ENCODE peak calls at places on chromosomes 6 and 20, in five cellular contexts. O, R, S, H and Q are unnamed samples.
A peak's percentile ranks its signal among the peaks of the same experiment; 100 is the strongest.

GRCh38 chr6:114194362-114195343 is 148.2 kb downstream of the HS3ST5 start:
- DNase-seq in H (no peak), R (no peak), O (no peak), S (no peak), Q (no peak)

GRCh38 chr20:51267679-51268078 is 244.8 kb upstream of the KCNG1 start:
- DNase-seq in R (no peak), S (no peak), O (no peak), H (no peak), Q (no peak)

GRCh38 chr20:35771367-35771688 is 487 bp upstream of the PHF20 start:
- DNase-seq in O (no peak), H (no peak), S (no peak), R (no peak), Q (no peak)

GRCh38 chr6:125749864-125750691 is 646 bp downstream of the HEY2 start:
- DNase-seq in R (no peak), S (peak; percentile 71), H (no peak), O (no peak), Q (peak; percentile 31)

GRCh38 chr6:47097092-47097945 is 55.2 kb upstream of the ADGRF1 start:
- DNase-seq in S (peak; percentile 91), R (no peak), H (peak; percentile 61), O (no peak), Q (peak; percentile 49)

GRCh38 chr20:37220255-37220654 is 40.9 kb upstream of the MROH8 start:
- DNase-seq in O (no peak), S (no peak), H (no peak), R (no peak), Q (no peak)

GRCh38 chr20:14344746-14345145 is 7.3 kb upstream of the FLRT3 start:
- DNase-seq in H (no peak), R (no peak), S (peak; percentile 90), O (no peak), Q (no peak)

GRCh38 chr6:142764306-142764705 is 180.7 kb downstream of the HIVEP2 start:
- DNase-seq in H (no peak), R (no peak), O (no peak), S (no peak), Q (no peak)

GRCh38 chr6:85419046-85419759 is 30.7 kb upstream of the NT5E start:
- DNase-seq in H (no peak), R (no peak), O (no peak), S (no peak), Q (no peak)

GRCh38 chr6:35280903-35281302 is 16.7 kb upstream of the DEF6 start:
- DNase-seq in S (no peak), O (no peak), H (no peak), R (no peak), Q (no peak)

DNA sequence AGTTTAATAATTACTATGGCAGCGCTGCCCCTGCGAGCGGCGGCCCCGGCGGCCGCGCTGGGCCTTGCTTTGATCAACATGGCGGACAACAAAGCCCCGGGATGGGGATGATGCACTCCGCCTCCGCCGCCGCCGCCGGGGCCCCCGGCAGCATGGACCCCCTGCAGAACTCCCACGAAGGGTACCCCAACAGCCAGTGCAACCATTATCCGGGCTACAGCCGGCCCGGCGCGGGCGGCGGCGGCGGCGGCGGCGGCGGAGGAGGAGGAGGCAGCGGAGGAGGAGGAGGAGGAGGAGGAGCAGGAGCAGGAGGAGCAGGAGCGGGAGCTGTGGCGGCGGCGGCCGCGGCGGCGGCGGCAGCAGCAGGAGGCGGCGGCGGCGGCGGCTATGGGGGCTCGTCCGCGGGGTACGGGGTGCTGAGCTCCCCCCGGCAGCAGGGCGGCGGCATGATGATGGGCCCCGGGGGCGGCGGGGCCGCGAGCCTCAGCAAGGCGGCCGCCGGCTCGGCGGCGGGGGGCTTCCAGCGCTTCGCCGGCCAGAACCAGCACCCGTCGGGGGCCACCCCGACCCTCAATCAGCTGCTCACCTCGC is 1.5 kb downstream of the ARID1B start:
- DNase-seq in H (peak; percentile 68), S (peak; percentile 64), R (peak; percentile 59), O (peak; percentile 90), Q (peak; percentile 41)
- H3K4me3 ChIP-seq in H (peak overlapping the region; percentile 46), S (peak overlapping the region; percentile 85), R (peak overlapping the region; percentile 87), O (peak overlapping the region; percentile 61), Q (peak overlapping the region; percentile 91)

GRCh38 chr6:121449331-121449730 is 13.9 kb downstream of the GJA1 start:
- DNase-seq in R (no peak), H (no peak), S (no peak), O (no peak), Q (no peak)

GRCh38 chr6:121441477-121441876 is 6.0 kb downstream of the GJA1 start:
- DNase-seq in O (no peak), R (no peak), S (no peak), H (no peak), Q (no peak)

GRCh38 chr6:121442591-121442990 is 7.1 kb downstream of the GJA1 start:
- DNase-seq in O (no peak), H (no peak), R (no peak), S (no peak), Q (no peak)

GRCh38 chr6:121439456-121440250 is 4.2 kb downstream of the GJA1 start:
- DNase-seq in O (no peak), R (no peak), S (peak; percentile 33), H (no peak), Q (no peak)

DNA sequence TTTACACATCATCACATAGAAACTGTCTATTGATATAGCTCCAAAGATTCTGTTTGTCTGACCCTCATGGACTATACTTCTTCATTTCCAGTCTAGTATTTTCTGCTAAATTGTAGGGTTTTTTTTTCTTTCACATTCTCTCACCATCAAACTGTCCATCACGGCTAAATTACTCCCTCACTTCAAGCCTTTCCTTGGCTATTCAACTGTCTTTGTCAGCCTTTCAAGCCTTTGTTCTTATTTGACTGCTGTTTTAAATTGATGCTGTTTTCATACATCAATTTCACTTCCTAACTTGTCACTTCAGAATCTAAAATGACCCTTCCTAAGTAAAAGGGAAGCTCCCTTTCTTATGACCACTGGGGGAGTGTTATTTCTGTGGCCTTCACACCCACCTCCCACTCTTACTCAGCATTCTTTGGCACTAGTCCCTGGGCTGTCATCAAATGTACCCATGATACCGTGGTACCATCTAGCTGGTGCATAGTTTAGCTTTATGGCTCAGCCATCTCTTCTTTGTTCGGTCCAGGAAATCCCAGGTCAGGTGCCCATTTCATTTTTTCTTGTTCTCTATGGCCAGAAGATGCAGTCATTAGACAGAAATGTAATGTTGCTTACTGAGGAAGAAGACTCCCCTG is 8.6 kb downstream of the GJA1 start:
- DNase-seq in S (no peak), R (no peak), H (no peak), O (no peak), Q (no peak)
- H3K4me3 ChIP-seq in S (no peak overlapping the region), R (no peak overlapping the region), H (no peak overlapping the region), O (no peak overlapping the region), Q (no peak overlapping the region)

DNA sequence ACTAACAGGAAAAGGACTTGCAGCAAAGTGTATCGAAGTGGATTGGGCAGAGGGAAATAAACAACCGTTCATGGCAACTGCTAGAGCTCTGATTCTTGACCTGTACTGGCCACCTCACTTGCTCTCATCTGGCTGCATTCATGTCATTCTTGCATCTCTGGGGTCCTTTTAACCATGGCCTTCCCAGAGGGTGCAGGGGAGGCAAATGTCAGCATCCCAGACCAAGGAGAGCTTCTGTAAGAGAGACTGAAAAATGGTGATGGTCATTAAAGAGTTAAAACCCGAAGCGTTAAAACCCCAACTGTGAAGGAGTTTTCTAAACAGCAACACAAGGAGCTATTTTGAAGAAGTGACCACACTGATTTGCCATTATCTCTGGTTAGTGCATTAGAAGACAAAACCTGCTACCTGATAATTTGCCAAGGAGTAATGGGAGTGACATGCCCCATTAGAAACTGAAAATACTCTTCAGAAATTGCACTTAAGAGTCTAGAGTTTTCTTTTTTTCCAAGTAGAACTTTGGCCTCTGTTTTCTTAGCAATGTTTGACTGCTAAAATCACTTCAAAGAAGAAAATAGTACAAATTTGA is 62.4 kb downstream of the APCDD1L start:
- DNase-seq in R (no peak), H (no peak), S (peak; percentile 74), O (no peak), Q (no peak)
- H3K4me3 ChIP-seq in R (no peak overlapping the region), H (no peak overlapping the region), S (no peak overlapping the region), O (no peak overlapping the region), Q (no peak overlapping the region)

DNA sequence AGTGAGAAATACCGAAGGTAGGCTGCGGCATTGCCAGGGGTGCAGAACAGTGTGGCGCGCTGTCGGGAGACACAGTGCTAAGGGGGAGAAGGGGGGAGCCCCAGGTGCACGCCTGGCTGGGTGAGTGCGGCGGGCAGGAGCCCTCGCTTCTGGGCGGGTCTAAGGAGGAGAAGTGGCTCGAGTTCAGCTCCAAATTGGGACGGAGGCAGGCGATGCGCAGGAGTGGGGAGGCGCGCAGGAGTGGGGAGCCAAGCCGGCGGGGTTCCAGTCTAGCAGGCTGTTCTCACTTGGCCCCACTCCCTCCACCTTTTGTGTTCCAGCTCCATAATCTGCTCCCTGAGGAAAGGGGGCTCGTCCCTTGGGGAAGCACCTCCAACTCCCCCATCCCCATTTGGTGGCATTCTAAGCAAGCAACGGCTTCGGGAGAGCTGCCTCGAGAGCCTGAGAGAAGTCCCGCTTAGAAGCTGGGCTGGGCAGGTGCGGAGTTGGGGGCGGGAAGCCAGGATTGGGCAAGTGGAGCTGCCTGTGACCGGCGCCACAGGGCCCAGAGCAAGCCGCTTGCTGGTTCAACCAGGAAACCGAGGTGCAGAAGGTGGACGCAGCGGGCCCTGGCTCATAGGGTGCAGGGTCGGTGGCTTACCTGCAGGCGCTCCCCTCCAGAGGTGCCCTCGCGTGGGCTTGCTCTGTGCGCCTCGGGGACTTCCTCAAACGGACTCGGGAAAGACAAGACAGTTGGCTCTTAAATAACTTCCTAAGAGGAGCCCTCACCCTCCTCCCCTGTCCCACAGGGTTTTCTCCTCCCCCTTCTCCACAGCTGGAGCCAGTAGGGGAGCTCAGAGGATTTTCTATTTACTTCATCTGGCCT is at the start of gene F13A1:
- DNase-seq in H (no peak), O (peak; percentile 78), R (no peak), S (peak; percentile 63), Q (no peak)
- H3K4me3 ChIP-seq in H (no peak within 1 kb of the TSS), O (peak within 1 kb of the TSS; percentile 21), R (peak within 1 kb of the TSS; percentile 25), S (no peak within 1 kb of the TSS), Q (peak within 1 kb of the TSS; percentile 73)

GRCh38 chr20:17598013-17598550 is 28.2 kb downstream of the DSTN start:
- DNase-seq in O (no peak), R (no peak), H (no peak), S (no peak), Q (no peak)

GRCh38 chr20:17593902-17594301 is 24.0 kb downstream of the DSTN start:
- DNase-seq in H (no peak), O (no peak), S (no peak), R (no peak), Q (no peak)

GRCh38 chr20:17595846-17596245 is 26.0 kb downstream of the DSTN start:
- DNase-seq in O (no peak), S (no peak), H (no peak), R (no peak), Q (no peak)

GRCh38 chr20:17590245-17590644 is 20.4 kb downstream of the DSTN start:
- DNase-seq in R (no peak), O (no peak), S (no peak), H (no peak), Q (no peak)

GRCh38 chr20:17594443-17594842 is 24.6 kb downstream of the DSTN start:
- DNase-seq in O (no peak), H (peak; percentile 68), S (peak; percentile 75), R (peak; percentile 78), Q (no peak)
- H3K4me3 ChIP-seq in O (no peak overlapping the region), H (no peak overlapping the region), S (no peak overlapping the region), R (no peak overlapping the region), Q (no peak overlapping the region)

DNA sequence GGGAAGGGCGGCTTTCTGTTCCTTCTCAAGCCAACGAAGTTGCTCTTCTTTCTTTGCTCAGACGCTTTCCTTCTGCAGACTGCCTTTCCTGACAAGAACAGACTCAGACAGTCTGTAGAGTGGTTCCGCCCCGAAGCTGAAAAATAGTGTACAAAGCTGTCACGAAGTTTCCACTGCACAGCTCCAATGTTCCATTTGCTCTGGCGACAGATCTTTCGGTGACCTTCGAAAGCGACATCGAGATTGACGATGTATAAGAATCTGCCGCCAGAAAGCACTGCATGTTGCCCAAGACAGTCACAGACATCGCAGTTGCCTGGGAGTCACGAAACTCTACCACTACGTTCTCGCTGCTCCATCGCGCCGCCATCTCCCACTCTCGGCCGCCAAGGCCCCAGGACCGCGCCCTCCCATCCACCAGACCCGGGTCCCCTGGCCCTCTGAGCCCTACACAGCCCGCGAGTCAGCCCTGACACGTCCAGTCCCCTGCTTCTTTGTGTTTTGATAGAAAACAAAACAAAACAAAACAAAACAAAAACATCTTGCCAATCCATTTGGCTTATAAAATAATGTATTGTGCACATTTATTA is 42.1 kb upstream of the ZNF184 start:
- DNase-seq in O (no peak), R (no peak), S (no peak), H (no peak), Q (no peak)
- H3K4me3 ChIP-seq in O (peak overlapping the region; percentile 2), R (no peak overlapping the region), S (no peak overlapping the region), H (no peak overlapping the region), Q (no peak overlapping the region)